ENCODE peak calls at places on chromosomes 7 and 10, in ten cellular contexts. V is psoas muscle; J is fibroblast of the aortic adventitia; E is activated naive CD8-positive, alpha-beta T cell treated with anti-CD3 and anti-CD28 coated beads for 36 hours; B is T-helper 17 cell; C is PC-9; S is GM04504; D is NCI-H774; P is Peyer's patch; X is WTC11. F is an unnamed sample.

GRCh38 chr7:94394058-94394398 is 667 bp upstream of the COL1A2 start:
- DNase-seq in V (peak), B (no peak), X (no peak), C (no peak), P (no peak), D (no peak), S (no peak), J (peak), E (no peak), F (no peak)

GRCh38 chr7:27917774-27918314 is 177.9 kb downstream of the TAX1BP1 start:
- DNase-seq in V (no peak), C (peak), J (peak), S (no peak), E (no peak), B (no peak), X (no peak), D (no peak), P (no peak), F (no peak)

GRCh38 chr7:149209518-149210269 is 14.3 kb downstream of the ZNF282 start:
- DNase-seq in P (peak), B (peak), V (no peak), S (no peak), X (peak), J (peak), E (peak), D (no peak), C (peak), F (no peak)

GRCh38 chr10:67723601-67724000 is 27.6 kb upstream of the CTNNA3 start:
- DNase-seq in X (no peak), B (no peak), J (no peak), D (no peak), V (no peak), S (no peak), P (no peak), E (no peak), C (no peak), F (no peak)

GRCh38 chr7:50657341-50657873 is 92.2 kb upstream of the DDC start:
- DNase-seq in V (peak), E (no peak), C (no peak), P (peak), D (no peak), S (no peak), X (no peak), J (peak), B (no peak), F (no peak)

GRCh38 chr10:95748349-95748748 is 7.6 kb upstream of the ENTPD1 start:
- DNase-seq in P (no peak), S (no peak), E (no peak), V (no peak), C (no peak), X (no peak), J (no peak), B (no peak), D (no peak), F (no peak)

GRCh38 chr10:77070892-77071595 is 566.6 kb downstream of the KCNMA1 start:
- DNase-seq in X (no peak), V (peak), S (no peak), P (no peak), C (no peak), D (no peak), B (no peak), E (no peak), J (no peak), F (no peak)

GRCh38 chr10:97849491-97850402 is at the start of gene GOLGA7B:
- DNase-seq in X (peak), V (peak), S (no peak), B (peak), J (no peak), E (peak), P (peak), C (peak), D (peak), F (no peak)

GRCh38 chr10:128641998-128642397 is 515.8 kb upstream of the MKI67 start:
- DNase-seq in S (no peak), X (no peak), V (no peak), C (no peak), B (no peak), P (no peak), D (no peak), E (no peak), J (no peak), F (no peak)

GRCh38 chr7:33062023-33062781 is at the start of gene NT5C3A:
- DNase-seq in P (peak), J (peak), B (peak), D (no peak), E (peak), S (no peak), V (peak), C (peak), X (peak), F (no peak)

GRCh38 chr10:33676606-33677005 is 342.1 kb upstream of the NRP1 start:
- DNase-seq in V (no peak), J (no peak), B (no peak), X (no peak), C (no peak), D (no peak), P (no peak), S (no peak), E (no peak), F (no peak)

GRCh38 chr7:16962986-16963385 is 81.2 kb upstream of the AGR3 start:
- DNase-seq in S (no peak), P (no peak), E (no peak), V (no peak), D (no peak), J (no peak), X (no peak), B (no peak), C (no peak), F (peak)

GRCh38 chr7:1091019-1091643 is 3.2 kb downstream of the GPER1 start:
- DNase-seq in V (no peak), J (no peak), D (no peak), X (no peak), B (no peak), C (no peak), E (no peak), P (no peak), S (no peak), F (no peak)

GRCh38 chr7:77537136-77537594 is at the start of gene PTPN12:
- DNase-seq in C (no peak), P (no peak), D (peak), J (no peak), B (no peak), X (peak), S (peak), V (no peak), E (no peak), F (peak)

GRCh38 chr7:81526971-81527370 is 242.9 kb downstream of the HGF start:
- DNase-seq in J (no peak), P (no peak), E (no peak), D (no peak), V (no peak), C (no peak), X (no peak), B (no peak), S (no peak), F (no peak)

GRCh38 chr7:156376317-156376716 is 264.3 kb upstream of the RNF32 start:
- DNase-seq in S (no peak), X (no peak), C (no peak), E (no peak), B (no peak), P (no peak), D (no peak), J (no peak), V (no peak), F (no peak)

GRCh38 chr10:543131-543530 is 146.3 kb downstream of the DIP2C start:
- DNase-seq in E (no peak), B (no peak), C (no peak), V (no peak), P (no peak), J (no peak), S (no peak), D (no peak), X (no peak), F (no peak)

GRCh38 chr7:135193615-135194081 is 17.7 kb downstream of the WDR91 start:
- DNase-seq in J (no peak), E (no peak), V (no peak), D (no peak), X (no peak), P (no peak), C (no peak), B (no peak), S (no peak), F (no peak)

GRCh38 chr10:130360826-130361311 is 224.7 kb downstream of the GLRX3 start:
- DNase-seq in E (no peak), J (no peak), X (no peak), D (peak), B (no peak), P (no peak), S (no peak), V (no peak), C (no peak), F (no peak)

GRCh38 chr10:71435571-71436267 is 39.0 kb downstream of the CDH23 start:
- DNase-seq in X (no peak), C (no peak), P (peak), B (no peak), E (no peak), V (no peak), S (no peak), D (no peak), J (no peak), F (no peak)

GRCh38 chr10:62919776-62920175 is 103.6 kb upstream of the EGR2 start:
- DNase-seq in S (no peak), D (no peak), J (peak), X (no peak), P (no peak), E (no peak), C (no peak), B (no peak), V (no peak), F (no peak)

GRCh38 chr10:70578371-70578947 is 24.1 kb downstream of the PRF1 start:
- DNase-seq in V (no peak), D (no peak), B (no peak), J (peak), E (peak), C (peak), X (no peak), P (peak), S (no peak), F (no peak)

GRCh38 chr7:93194368-93194767 is 31.9 kb downstream of the HEPACAM2 start:
- DNase-seq in P (no peak), S (peak), B (no peak), J (peak), C (no peak), V (no peak), X (no peak), E (no peak), D (no peak), F (no peak)

GRCh38 chr7:152231089-152231488 is 204.7 kb downstream of the KMT2C start:
- DNase-seq in B (no peak), D (no peak), V (no peak), E (no peak), P (no peak), C (no peak), S (no peak), X (no peak), J (no peak), F (no peak)

GRCh38 chr10:27242951-27243551 is 2.5 kb upstream of the ACBD5 start:
- DNase-seq in X (no peak), D (peak), J (peak), V (peak), P (peak), C (peak), E (peak), S (peak), B (peak), F (peak)

F was measured in NCI-H748 treated with DMSO at 0.1 percent for 48 hours.